ENCODE peak calls at places on chromosomes 4 and X, in eight cellular contexts. D is gastrocnemius medialis, I is fibroblast of lung, M is Peyer's patch, G is heart left ventricle, P is Panc1, S is WERI-Rb-1, W is right atrium auricular region. R is an unnamed sample.

GRCh38 chrX:115952417-115953092 is 218.0 kb upstream of the AGTR2 start:
- DNase-seq in D (no peak), I (no peak), M (no peak), G (no peak), P (no peak), S (peak), W (no peak), R (no peak)

GRCh38 chr4:113026556-113026955 is 22.9 kb upstream of the ANK2 start:
- DNase-seq in D (no peak), I (peak), M (no peak), G (no peak), P (no peak), S (no peak), W (no peak), R (peak)

GRCh38 chr4:141131738-141132688 is 1.3 kb downstream of the RNF150 start:
- DNase-seq in D (peak), I (peak), M (no peak), G (peak), P (no peak), S (peak), W (no peak), R (no peak)

GRCh38 chr4:20253799-20254409 is 2.2 kb downstream of the SLIT2 start:
- DNase-seq in D (peak), I (peak), M (no peak), G (peak), P (no peak), S (peak), W (no peak), R (no peak)

GRCh38 chr4:1766336-1767057 is 26.6 kb upstream of the FGFR3 start:
- DNase-seq in D (no peak), I (no peak), M (no peak), G (no peak), P (no peak), S (peak), W (no peak), R (no peak)

GRCh38 chr4:87555751-87556619 is 26.8 kb upstream of the SPARCL1 start:
- DNase-seq in D (no peak), I (peak), M (no peak), G (no peak), P (no peak), S (no peak), W (no peak), R (peak)

GRCh38 chr4:98653006-98653405 is 5.4 kb downstream of the TSPAN5 start:
- DNase-seq in D (no peak), I (peak), M (no peak), G (no peak), P (no peak), S (no peak), W (no peak), R (peak)

GRCh38 chr4:71426381-71427042 is 87.7 kb downstream of the SLC4A4 start:
- DNase-seq in D (no peak), I (no peak), M (no peak), G (no peak), P (no peak), S (no peak), W (no peak), R (no peak)

GRCh38 chr4:38523524-38524448 is 140.2 kb upstream of the KLF3 start:
- DNase-seq in D (no peak), I (peak), M (no peak), G (no peak), P (no peak), S (no peak), W (no peak), R (peak)

GRCh38 chr4:134622194-134622593 is 420.6 kb upstream of the PABPC4L start:
- DNase-seq in D (no peak), I (no peak), M (no peak), G (no peak), P (no peak), S (no peak), W (no peak), R (no peak)

DNA sequence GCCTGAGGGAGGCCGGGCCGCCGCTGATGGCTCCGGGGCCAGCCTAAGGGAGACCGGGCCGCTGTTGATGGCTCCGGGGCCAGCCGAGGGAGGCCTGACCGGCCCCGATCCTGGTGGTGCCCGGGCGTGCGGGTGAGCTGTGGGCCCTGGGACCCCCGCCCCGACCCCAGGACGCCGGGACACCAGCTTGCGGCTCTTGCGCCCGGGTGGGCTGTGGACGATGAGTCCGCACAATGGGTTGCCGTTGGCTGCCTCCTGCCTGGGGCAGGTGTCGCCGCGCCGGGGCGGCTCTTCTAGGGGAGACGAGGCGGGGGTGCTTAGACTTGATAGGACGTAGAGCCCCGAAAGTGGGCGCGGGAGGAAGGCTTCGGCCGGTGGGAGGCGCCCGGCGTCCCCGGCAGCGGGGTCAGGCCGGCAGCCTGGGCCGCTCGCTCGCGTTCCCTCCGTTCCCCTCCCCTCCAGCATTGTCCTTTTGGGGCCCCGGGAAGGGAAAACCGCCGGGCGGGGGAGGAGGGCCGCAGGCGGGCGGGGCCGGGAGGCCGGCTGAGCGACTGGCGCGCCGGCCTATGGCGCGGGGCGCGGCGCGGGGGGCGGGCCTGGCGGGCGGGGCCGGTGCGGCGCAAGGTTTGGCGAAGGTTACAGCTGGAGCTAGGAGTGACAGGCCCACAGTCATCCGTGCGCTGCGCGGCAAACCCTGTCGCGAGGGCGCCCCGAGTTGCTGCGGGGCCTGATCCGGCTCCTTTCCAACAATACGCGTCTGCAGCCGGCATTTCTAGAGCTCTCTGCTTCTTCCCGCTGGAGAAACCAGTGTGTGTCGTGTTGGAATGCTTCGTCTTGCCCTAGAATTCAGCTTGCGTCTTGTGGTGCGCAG is 819 bp downstream of the KIAA0232 start:
- DNase-seq in D (peak), I (peak), M (peak), G (peak), P (no peak), S (peak), W (peak), R (peak)
- TF ChIP-seq CTCF in D (peak), I (peak), M (no peak), G (no peak), P (no peak), S (peak), W (peak), R (peak)

DNA sequence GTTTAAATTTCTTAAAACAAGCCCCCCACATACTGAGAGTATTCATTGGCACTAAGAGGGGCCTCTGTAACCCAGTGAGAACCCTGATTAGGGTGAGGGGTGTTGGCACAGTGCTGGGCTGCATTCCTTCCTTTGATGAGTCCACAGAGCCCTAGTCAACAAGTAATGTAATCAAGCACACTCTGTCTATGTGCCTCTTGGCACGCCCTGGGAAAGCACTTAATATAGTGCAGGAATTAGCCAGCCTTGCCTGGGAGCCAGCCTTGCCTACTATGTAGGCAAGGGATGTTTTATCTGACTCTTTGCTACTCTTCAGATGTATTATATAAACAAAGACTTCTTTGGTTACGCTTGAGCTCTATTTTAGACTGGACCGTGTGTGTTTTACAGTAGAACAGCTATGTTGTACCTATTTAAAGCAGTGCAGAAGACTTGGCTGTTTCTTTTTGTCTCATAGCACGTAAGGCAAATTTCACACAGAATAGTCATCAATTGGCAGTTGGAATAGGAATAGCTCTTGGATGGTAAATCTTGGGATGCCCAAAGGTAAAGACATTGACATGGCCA is 64.3 kb downstream of the FRAS1 start:
- DNase-seq in D (peak), I (no peak), M (no peak), G (peak), P (no peak), S (no peak), W (no peak), R (no peak)
- H3K27ac ChIP-seq in D (peak), I (no peak), M (no peak), G (no peak), P (no peak), S (no peak), W (peak), R (no peak)

DNA sequence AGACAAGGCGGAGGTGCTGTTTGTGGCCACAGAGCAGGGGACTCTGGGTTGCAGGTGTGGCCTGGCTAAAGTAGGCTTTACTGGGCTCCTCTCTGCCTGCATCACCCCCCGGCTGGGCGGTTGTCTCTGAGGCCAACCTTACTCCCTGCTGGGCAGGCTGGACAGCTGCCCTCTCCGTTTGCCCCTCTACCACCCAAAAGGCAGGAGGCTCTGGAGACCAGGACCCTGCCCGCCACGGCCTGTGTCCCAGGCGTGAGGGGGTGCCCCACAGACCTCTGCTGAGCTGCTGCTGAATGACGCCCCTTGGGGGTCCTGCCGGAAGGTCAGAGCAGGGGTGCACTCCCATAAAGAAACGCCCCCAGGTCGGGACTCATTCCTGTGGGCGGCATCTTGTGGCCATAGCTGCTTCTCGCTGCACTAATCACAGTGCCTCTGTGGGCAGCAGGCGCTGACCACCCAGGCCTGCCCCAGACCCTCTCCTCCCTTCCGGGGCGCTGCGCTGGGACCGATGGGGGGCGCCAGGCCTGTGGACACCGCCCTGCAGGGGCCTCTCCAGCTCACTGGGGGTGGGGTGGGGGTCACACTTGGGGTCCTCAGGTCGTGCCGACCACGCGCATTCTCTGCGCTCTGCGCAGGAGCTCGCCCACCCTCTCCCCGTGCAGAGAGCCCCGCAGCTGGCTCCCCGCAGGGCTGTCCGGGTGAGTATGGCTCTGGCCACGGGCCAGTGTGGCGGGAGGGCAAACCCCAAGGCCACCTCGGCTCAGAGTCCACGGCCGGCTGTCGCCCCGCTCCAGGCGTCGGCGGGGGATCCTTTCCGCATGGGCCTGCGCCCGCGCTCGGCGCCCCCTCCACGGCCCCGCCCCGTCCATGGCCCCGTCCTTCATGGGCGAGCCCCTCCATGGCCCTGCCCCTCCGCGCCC is 920 bp downstream of the HTT-AS start:
- DNase-seq in D (no peak), I (no peak), M (no peak), G (peak), P (no peak), S (peak), W (no peak), R (no peak)
- TF ChIP-seq CTCF in D (no peak), I (no peak), M (no peak), G (no peak), P (peak), S (peak), W (no peak), R (no peak)

GRCh38 chr4:142142403-142142802 is 506.0 kb downstream of the IL15 start:
- DNase-seq in D (no peak), I (no peak), M (no peak), G (no peak), P (no peak), S (no peak), W (no peak), R (no peak)
- H3K27ac ChIP-seq in D (no peak), I (no peak), M (no peak), G (no peak), P (no peak), S (no peak), W (no peak), R (no peak)

DNA sequence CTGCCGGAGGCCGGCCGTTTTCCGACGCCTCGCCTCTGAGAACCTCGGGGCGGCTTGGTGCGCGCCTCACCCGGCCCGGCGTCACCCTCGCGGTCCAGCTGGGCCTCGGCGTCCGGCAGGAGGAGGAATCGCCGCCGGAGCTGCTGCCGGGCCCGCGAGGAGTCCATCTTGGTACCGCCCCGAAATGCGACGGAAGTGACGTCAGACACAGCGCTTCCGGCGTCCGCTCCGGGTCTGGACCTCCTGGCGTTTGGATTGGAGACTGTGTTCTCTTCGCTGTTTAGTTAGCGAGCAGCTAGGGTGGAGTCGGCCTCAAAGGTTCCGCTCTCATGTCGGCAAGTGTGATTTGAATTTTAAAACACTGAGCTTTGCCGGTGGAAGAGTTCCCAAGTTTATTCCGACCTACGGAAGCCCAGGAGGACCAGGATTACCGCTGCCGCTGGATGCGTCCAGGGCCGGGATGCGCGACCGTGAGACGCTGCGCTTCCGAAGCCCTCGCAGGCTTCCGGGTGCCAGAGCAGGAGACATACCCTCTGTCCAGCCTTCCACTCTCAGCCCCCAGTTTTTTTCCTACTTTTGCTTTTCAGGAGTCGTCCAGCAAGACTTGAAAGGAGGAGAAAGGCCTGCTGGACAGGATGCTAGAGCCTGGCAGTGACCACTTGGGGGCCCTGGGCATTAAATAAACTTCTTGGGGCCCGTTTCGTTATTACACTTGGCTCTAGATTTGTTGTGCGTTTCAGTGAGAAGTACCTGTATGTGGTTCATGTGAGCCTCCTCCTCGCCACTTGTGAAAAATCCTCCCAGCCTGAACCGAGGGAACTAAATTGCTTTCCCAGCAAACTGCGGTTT is at the start of gene TMEM128:
- DNase-seq in D (peak), I (peak), M (peak), G (peak), P (peak), S (peak), W (peak), R (peak)
- TF ChIP-seq CTCF in D (peak), I (peak), M (no peak), G (no peak), P (no peak), S (no peak), W (peak), R (peak)

DNA sequence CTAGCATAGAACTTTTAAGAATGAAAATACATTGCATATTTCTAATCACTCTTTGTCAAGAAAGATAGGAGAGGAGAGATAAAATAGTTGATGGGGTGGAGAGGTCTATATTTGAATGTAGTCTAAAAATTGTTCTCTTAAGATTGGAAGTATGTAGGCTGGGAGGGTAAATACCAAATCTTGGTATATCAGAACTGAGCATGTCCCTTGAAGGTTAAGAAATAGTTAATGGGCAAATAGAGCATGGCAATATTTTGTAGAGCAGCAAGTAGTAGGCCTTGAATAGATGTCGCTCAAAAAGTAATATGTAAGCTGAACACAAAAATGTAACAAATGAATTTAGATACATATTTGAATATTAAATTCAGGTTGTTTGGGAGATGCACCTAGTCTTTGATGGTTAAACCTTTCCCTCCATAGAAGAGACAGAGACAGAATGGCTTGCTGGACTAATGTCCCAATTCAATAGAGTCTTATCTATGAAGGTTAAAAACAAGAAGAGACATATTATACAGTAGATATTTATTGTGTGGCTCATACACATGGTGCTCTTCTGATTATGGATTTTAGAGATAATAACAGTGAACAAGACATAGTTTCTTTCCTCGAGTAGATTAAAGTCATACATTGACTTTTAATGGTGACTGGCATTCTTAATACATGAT is 12.5 kb downstream of the ALB start:
- DNase-seq in D (no peak), I (no peak), M (no peak), G (no peak), P (no peak), S (no peak), W (no peak), R (no peak)
- H3K27ac ChIP-seq in D (no peak), I (no peak), M (no peak), G (no peak), P (no peak), S (no peak), W (no peak), R (no peak)

GRCh38 chrX:150459168-150459567 is 96.1 kb downstream of the MAMLD1 start:
- DNase-seq in D (no peak), I (no peak), M (no peak), G (no peak), P (no peak), S (no peak), W (no peak), R (no peak)
- TF ChIP-seq CTCF in D (no peak), I (no peak), M (no peak), G (no peak), P (no peak), S (no peak), W (no peak), R (no peak)

DNA sequence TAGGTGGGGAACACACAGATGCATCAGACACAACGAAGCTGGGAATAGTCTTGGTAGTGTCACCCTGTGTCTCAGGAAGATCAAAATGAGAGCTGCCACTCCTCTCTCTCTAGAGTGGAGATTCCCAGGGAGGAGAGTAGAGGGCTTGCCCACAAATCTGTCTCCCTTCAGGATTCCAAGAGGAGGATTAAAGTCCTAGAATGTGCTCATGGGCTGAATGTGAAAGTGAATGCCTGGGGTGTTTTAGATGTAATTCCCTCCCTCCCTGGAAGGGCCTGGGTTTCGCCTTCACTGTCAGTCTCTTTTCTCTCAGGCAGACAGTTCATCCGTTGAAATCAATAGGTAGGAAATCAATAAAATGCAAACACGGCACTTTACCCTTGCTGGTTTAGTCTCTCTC is 282.6 kb upstream of the PPARGC1A start:
- DNase-seq in D (no peak), I (no peak), M (no peak), G (no peak), P (no peak), S (no peak), W (no peak), R (no peak)
- H3K27ac ChIP-seq in D (no peak), I (no peak), M (no peak), G (no peak), P (no peak), S (no peak), W (no peak), R (no peak)

R was measured in foreskin keratinocyte.